ENCODE peak calls at places on chromosomes 6 and 20, in six cellular contexts. U is GM12878, S is HepG2, W is A549, O is upper lobe of left lung, E is K562. X is an unnamed sample. For H3K4me1, the result is how much of the 10 kb centered on the place peaks cover.

GRCh38 chr6:149129401-149130077 is 188.0 kb upstream of the TAB2 start:
- ATAC-seq in S (no peak), W (no peak), O (peak), E (peak), U (peak), X (no peak)

GRCh38 chr6:17233531-17233930 is 47.6 kb upstream of the RBM24 start:
- ATAC-seq in O (no peak), U (no peak), W (no peak), E (peak), S (peak), X (no peak)

GRCh38 chr6:150770631-150771030 is 94.9 kb upstream of the MTHFD1L start:
- ATAC-seq in W (no peak), E (no peak), U (no peak), O (no peak), S (no peak), X (no peak)

GRCh38 chr20:41265931-41266330 is 51.6 kb downstream of the ZHX3 start:
- ATAC-seq in S (no peak), E (no peak), U (no peak), W (no peak), O (no peak), X (no peak)

GRCh38 chr20:49583669-49584417 is 15.9 kb upstream of the PTGIS start:
- ATAC-seq in E (peak), S (peak), W (peak), O (peak), U (no peak), X (peak)

GRCh38 chr20:20102859-20103258 is 50.5 kb downstream of the CFAP61 start:
- ATAC-seq in U (no peak), W (no peak), E (no peak), S (no peak), O (no peak), X (no peak)

GRCh38 chr20:35506179-35506578 is 23.3 kb downstream of the C20orf173 start:
- ATAC-seq in W (no peak), O (no peak), S (no peak), U (peak), E (no peak), X (no peak)

GRCh38 chr20:63829943-63830820 is 882 bp downstream of the ZBTB46 start:
- ATAC-seq in U (peak), S (no peak), O (no peak), W (no peak), E (no peak), X (no peak)

GRCh38 chr20:1684872-1685271 is 27.3 kb upstream of the SIRPG start:
- ATAC-seq in W (no peak), S (no peak), O (no peak), E (no peak), U (no peak), X (no peak)

GRCh38 chr6:99434702-99435530 is 9.8 kb upstream of the PNISR start:
- ATAC-seq in U (peak), E (peak), W (peak), O (peak), S (peak), X (no peak)

DNA sequence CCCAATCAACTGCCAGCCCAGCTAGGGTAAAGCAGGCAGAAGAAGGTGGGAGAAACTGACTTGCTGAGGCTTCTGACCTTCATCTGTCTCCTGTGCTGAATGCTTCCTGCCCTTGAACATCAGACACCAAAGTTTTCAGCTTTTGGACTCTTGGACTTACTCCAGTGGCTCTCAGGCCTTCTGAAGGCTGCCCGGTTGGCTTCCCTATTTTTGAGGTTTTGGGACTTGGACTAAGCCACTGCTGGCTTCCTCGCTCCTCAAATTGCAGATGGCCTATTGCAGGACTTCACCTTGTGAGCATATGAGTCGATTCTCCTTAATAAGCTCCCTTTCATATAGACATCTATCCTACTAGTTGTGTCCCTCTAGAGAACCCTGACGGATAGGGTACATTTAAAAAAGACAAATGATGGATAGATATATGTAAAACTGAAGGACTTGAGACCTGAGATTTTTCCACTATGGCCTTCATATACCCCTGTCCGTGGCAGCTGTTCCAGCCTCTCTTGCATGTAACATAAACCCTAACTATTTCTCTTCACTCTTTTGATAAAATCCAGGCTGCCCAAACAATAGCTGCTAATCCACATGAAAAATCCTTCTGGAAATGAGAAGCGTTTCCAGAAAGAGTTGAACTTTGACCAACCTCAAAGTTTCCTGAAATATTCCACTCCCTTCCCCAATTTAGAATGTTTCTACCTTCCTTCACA is 62.2 kb upstream of the RGS17 start:
- ATAC-seq in O (no peak), S (no peak), U (no peak), W (no peak), E (no peak), X (no peak)
- TF ChIP-seq EP300 in O (no peak), S (no peak), U (no peak), W (no peak), E (no peak), X (no peak)

GRCh38 chr20:62365814-62366369 is 1.2 kb downstream of the LAMA5 start:
- ATAC-seq in E (peak), W (no peak), U (peak), O (no peak), S (no peak), X (peak)
- H3K4me1 ChIP-seq in E (half or more), W (half or more), U (under half), O (half or more), S (half or more), X (half or more)

GRCh38 chr20:11496382-11496781 is 421.3 kb upstream of the BTBD3 start:
- ATAC-seq in E (no peak), W (peak), U (no peak), O (no peak), S (no peak), X (no peak)

GRCh38 chr20:11499235-11499634 is 418.5 kb upstream of the BTBD3 start:
- ATAC-seq in W (no peak), E (no peak), U (no peak), S (no peak), O (no peak), X (no peak)

GRCh38 chr20:11492846-11493245 is 424.8 kb upstream of the BTBD3 start:
- ATAC-seq in E (no peak), S (no peak), W (no peak), U (no peak), O (no peak), X (no peak)

GRCh38 chr20:11502051-11502450 is 415.6 kb upstream of the BTBD3 start:
- ATAC-seq in E (no peak), S (no peak), W (no peak), O (no peak), U (no peak), X (no peak)

GRCh38 chr20:11497543-11497942 is 420.1 kb upstream of the BTBD3 start:
- ATAC-seq in W (no peak), O (no peak), S (no peak), E (no peak), U (no peak), X (no peak)
- TF ChIP-seq EP300 in W (no peak), O (no peak), S (no peak), E (no peak), U (no peak), X (no peak)

GRCh38 chr20:62482136-62482833 is 6.5 kb upstream of the GATA5 start:
- ATAC-seq in S (no peak), E (no peak), W (no peak), U (peak), O (no peak), X (no peak)
- H3K4me1 ChIP-seq in S (under half), E (under half), W (under half), U (under half), O (under half), X (under half)

DNA sequence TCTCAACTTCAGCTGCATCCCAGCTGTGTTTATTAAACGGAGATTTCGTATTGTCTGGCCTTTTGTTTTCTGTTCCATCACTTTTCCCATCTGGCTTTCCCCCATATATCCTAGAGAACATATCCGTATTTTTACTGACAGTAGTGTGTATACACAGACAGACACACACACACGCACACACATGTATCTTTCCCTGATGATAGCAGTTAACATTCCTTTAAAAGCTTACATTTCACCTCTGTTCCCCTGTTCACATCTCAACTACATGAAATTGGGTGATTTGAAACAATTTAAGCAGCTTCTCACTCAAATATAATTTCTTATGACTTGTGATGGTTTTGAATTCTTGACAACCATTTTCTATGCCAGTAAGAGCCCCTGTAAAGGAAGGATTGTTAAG is 207.1 kb upstream of the CEP162 start:
- ATAC-seq in W (no peak), S (no peak), U (no peak), O (no peak), E (no peak), X (no peak)
- TF ChIP-seq EP300 in W (no peak), S (no peak), U (no peak), O (no peak), E (no peak), X (no peak)

GRCh38 chr20:37336369-37337207 is 9.4 kb upstream of the SRC start:
- ATAC-seq in W (peak), U (peak), E (peak), O (peak), S (peak), X (peak)

GRCh38 chr20:37333130-37333847 is 12.7 kb upstream of the SRC start:
- ATAC-seq in U (no peak), W (no peak), S (peak), E (no peak), O (no peak), X (no peak)

GRCh38 chr20:37335642-37336368 is 10.1 kb upstream of the SRC start:
- ATAC-seq in U (peak), O (peak), S (peak), W (peak), E (peak), X (no peak)

GRCh38 chr20:37333848-37334318 is 12.1 kb upstream of the SRC start:
- ATAC-seq in U (no peak), O (peak), W (no peak), E (no peak), S (no peak), X (no peak)

DNA sequence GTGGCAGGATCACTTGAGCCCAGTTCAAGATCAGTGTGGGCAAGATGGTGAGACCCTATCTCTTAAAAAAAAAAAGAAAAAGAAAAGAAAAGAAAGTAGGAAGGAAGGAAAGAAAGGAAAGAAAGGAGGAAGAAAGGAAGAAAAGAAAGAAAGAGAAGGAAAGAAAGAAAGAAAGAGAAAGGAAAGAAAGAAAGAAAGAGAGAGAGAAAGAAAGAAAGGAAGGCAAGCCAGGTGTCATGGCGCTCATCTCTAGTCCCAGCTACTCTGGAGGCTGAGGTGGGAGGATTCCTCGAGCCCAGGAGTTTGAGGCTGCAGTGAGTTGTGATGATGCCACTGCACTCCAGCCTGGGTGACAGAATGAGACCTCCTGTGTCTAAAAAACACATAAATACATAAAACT is 11.5 kb upstream of the SRC start:
- ATAC-seq in W (no peak), O (no peak), E (no peak), U (no peak), S (no peak), X (no peak)
- H3K4me1 ChIP-seq in W (under half), O (under half), E (under half), U (under half), S (half or more), X (under half)

GRCh38 chr20:23065438-23066201 is 16.1 kb upstream of the THBD start:
- ATAC-seq in O (no peak), E (no peak), W (no peak), U (no peak), S (no peak), X (no peak)
- TF ChIP-seq EP300 in O (no peak), E (no peak), W (no peak), U (no peak), S (no peak), X (no peak)

X was measured in gastroesophageal sphincter.